ENCODE peak calls at places on chromosomes 7 and 10, in four cellular contexts. J, G, K and V are unnamed samples.

GRCh38 chr7:55108401-55108800 is 89.6 kb downstream of the EGFR start:
- DNase-seq in J (no peak), G (no peak), K (no peak), V (no peak)

GRCh38 chr10:6348091-6348862 is 145.5 kb downstream of the PFKFB3 start:
- DNase-seq in J (peak), G (no peak), K (peak), V (peak)

GRCh38 chr7:75716992-75717626 is 21.6 kb downstream of the HIP1 start:
- DNase-seq in J (no peak), G (no peak), K (no peak), V (peak)

GRCh38 chr10:43078986-43079273 is 2.1 kb downstream of the RET start:
- DNase-seq in J (peak), G (peak), K (no peak), V (no peak)

GRCh38 chr10:47340613-47341170 is 7.5 kb upstream of the RBP3 start:
- DNase-seq in J (peak), G (peak), K (peak), V (peak)

GRCh38 chr10:63713191-63714144 is 192.3 kb downstream of the REEP3 start:
- DNase-seq in J (peak), G (no peak), K (no peak), V (no peak)

GRCh38 chr10:30603589-30603988 is 26.0 kb downstream of the LYZL2 start:
- DNase-seq in J (no peak), G (no peak), K (no peak), V (no peak)

GRCh38 chr7:148783801-148784527 is 85.3 kb downstream of the CUL1 start:
- DNase-seq in J (no peak), G (no peak), K (no peak), V (no peak)

GRCh38 chr7:153190452-153190851 is 430.9 kb downstream of the ACTR3B start:
- DNase-seq in J (peak), G (no peak), K (no peak), V (no peak)

GRCh38 chr7:5620459-5620881 is 161.0 kb downstream of the RNF216 start:
- DNase-seq in J (no peak), G (no peak), K (no peak), V (no peak)

GRCh38 chr7:8378349-8379019 is 54.9 kb upstream of the NXPH1 start:
- DNase-seq in J (no peak), G (no peak), K (no peak), V (no peak)

GRCh38 chr7:22631730-22632129 is 95.3 kb upstream of the IL6 start:
- DNase-seq in J (no peak), G (no peak), K (no peak), V (no peak)

GRCh38 chr10:114256822-114257221 is 17.8 kb downstream of the VWA2 start:
- DNase-seq in J (no peak), G (no peak), K (no peak), V (no peak)

GRCh38 chr7:11437987-11438386 is 394.0 kb downstream of the THSD7A start:
- DNase-seq in J (no peak), G (no peak), K (no peak), V (no peak)

GRCh38 chr10:70786799-70787415 is 1.7 kb upstream of the TBATA start:
- DNase-seq in J (peak), G (no peak), K (no peak), V (no peak)

GRCh38 chr7:156919132-156919713 is 26.2 kb upstream of the LMBR1 start:
- DNase-seq in J (no peak), G (no peak), K (no peak), V (no peak)

GRCh38 chr7:11331128-11332102 is 357.7 kb downstream of the PHF14 start:
- DNase-seq in J (no peak), G (no peak), K (no peak), V (no peak)

GRCh38 chr7:47720141-47720906 is 138.4 kb upstream of the TNS3 start:
- DNase-seq in J (no peak), G (no peak), K (no peak), V (peak)

GRCh38 chr7:64888561-64888900 is 14.5 kb upstream of the ZNF273 start:
- DNase-seq in J (no peak), G (no peak), K (no peak), V (no peak)

GRCh38 chr7:80830584-80831319 is 88.1 kb downstream of the SEMA3C start:
- DNase-seq in J (no peak), G (no peak), K (no peak), V (no peak)